ENCODE peak calls at places on chromosomes 2 and 18, in eight cellular contexts. J is T-helper 2 cell; C is NCI-H1105 treated with DMSO at 0.1 percent for 48 hours; U is iPS DF 19.7; G is omental fat pad; W is IMR-90; M is foreskin fibroblast; F is stimulated activated CD8-positive, alpha-beta memory T cell treated with anti-CD3 and anti-CD28 coated beads, Interleukin-15, amount 100 ng/mL, for 24 hours. V is an unnamed sample.

GRCh38 chr2:37877457-37878315 is 47.4 kb upstream of the RMDN2 start:
- DNase-seq in W (peak), C (peak), U (no peak), F (no peak), G (no peak), J (peak), M (peak), V (no peak)

GRCh38 chr2:52874706-52875105 is 892.9 kb upstream of the CHAC2 start:
- DNase-seq in F (no peak), G (no peak), U (no peak), M (no peak), W (no peak), C (no peak), J (no peak), V (no peak)

GRCh38 chr2:42547014-42547413 is 21.4 kb upstream of the MTA3 start:
- DNase-seq in U (no peak), M (no peak), W (no peak), C (no peak), G (no peak), J (no peak), F (no peak), V (no peak)

GRCh38 chr2:492178-492577 is 185.0 kb downstream of the TMEM18 start:
- DNase-seq in U (no peak), M (no peak), C (no peak), W (no peak), J (no peak), F (no peak), G (no peak), V (no peak)

GRCh38 chr2:69271831-69272257 is 115.2 kb downstream of the GFPT1 start:
- DNase-seq in G (no peak), C (no peak), W (peak), J (no peak), U (no peak), F (no peak), M (no peak), V (no peak)

GRCh38 chr18:61579581-61579980 is 246.4 kb downstream of the CDH20 start:
- DNase-seq in U (no peak), J (no peak), M (no peak), G (no peak), C (no peak), W (no peak), F (no peak), V (no peak)

GRCh38 chr2:149093579-149093978 is 55.1 kb downstream of the LYPD6B start:
- DNase-seq in W (no peak), M (no peak), F (no peak), J (no peak), C (no peak), G (no peak), U (no peak), V (no peak)

GRCh38 chr2:240387669-240388358 is 47.6 kb upstream of the GPC1 start:
- DNase-seq in C (no peak), J (no peak), U (no peak), F (no peak), W (peak), G (peak), M (peak), V (no peak)

GRCh38 chr2:156476516-156477206 is 40.5 kb downstream of the GPD2 start:
- DNase-seq in U (no peak), C (no peak), F (no peak), M (no peak), W (peak), J (peak), G (no peak), V (no peak)

GRCh38 chr2:43305537-43305936 is 79.1 kb upstream of the ZFP36L2 start:
- DNase-seq in W (no peak), U (no peak), M (no peak), G (no peak), F (no peak), C (no peak), J (no peak), V (peak)

GRCh38 chr2:234494361-234495075 is 2.4 kb downstream of the ARL4C start:
- DNase-seq in M (no peak), F (no peak), W (peak), J (peak), U (no peak), G (no peak), C (peak), V (no peak)

GRCh38 chr18:46458472-46458871 is 198.5 kb downstream of the LOXHD1 start:
- DNase-seq in J (no peak), F (no peak), M (no peak), G (no peak), W (no peak), U (no peak), C (no peak), V (peak)

GRCh38 chr2:127917916-127918315 is 32.2 kb upstream of the AMMECR1L start:
- DNase-seq in M (peak), W (peak), F (no peak), J (no peak), C (no peak), G (no peak), U (no peak), V (no peak)

GRCh38 chr2:203826704-203827103 is 40.9 kb upstream of the CTLA4 start:
- DNase-seq in W (no peak), G (no peak), F (no peak), U (no peak), J (peak), M (no peak), C (no peak), V (no peak)

GRCh38 chr2:175441361-175441760 is 259.9 kb upstream of the ATP5MC3 start:
- DNase-seq in J (no peak), C (no peak), G (no peak), U (no peak), F (no peak), M (no peak), W (no peak), V (no peak)

GRCh38 chr18:49843778-49844625 is 30.7 kb upstream of the ACAA2 start:
- DNase-seq in M (no peak), C (no peak), G (no peak), U (no peak), W (no peak), J (peak), F (no peak), V (no peak)

GRCh38 chr18:48540329-48541025 is 1.6 kb downstream of the CTIF start:
- DNase-seq in M (peak), C (peak), W (peak), J (peak), G (peak), U (no peak), F (no peak), V (peak)